ENCODE peak calls at places on chromosomes 13 and 19, in five cellular contexts. K is Kasumi-1; E is posterior cingulate gyrus; Q is left colon; C is activated CD4-positive, alpha-beta memory T cell treated with anti-CD3 and anti-CD28 coated beads for 36 hours. N is an unnamed sample.
A peak's percentile ranks its signal among the peaks of the same experiment; 100 is the strongest.

GRCh38 chr19:35731779-35732405 is 10.4 kb downstream of the IGFLR1 start:
- DNase-seq in Q (no peak), C (no peak), K (no peak), E (no peak), N (no peak)

GRCh38 chr19:14512420-14512961 is 5.7 kb downstream of the DNAJB1 start:
- DNase-seq in K (no peak), C (no peak), Q (no peak), E (no peak), N (no peak)

GRCh38 chr19:12952488-12953455 is 4.3 kb downstream of the GADD45GIP1 start:
- DNase-seq in C (no peak), E (peak; percentile 92), Q (no peak), K (no peak), N (no peak)

GRCh38 chr19:52896431-52897148 is 845 bp downstream of the ZNF320 start:
- DNase-seq in C (no peak), Q (peak; percentile 80), K (no peak), E (peak; percentile 70), N (no peak)

GRCh38 chr19:45825263-45825605 is 10.1 kb upstream of the RSPH6A start:
- DNase-seq in C (no peak), Q (no peak), K (no peak), E (no peak), N (no peak)

GRCh38 chr13:37225414-37226047 is 120.1 kb upstream of the CSNK1A1L start:
- DNase-seq in C (no peak), Q (no peak), K (no peak), E (no peak), N (no peak)

GRCh38 chr13:99687728-99688397 is 186.6 kb downstream of the TM9SF2 start:
- DNase-seq in K (no peak), E (no peak), C (no peak), Q (no peak), N (no peak)

GRCh38 chr13:113297370-113297871 is 382 bp downstream of the LAMP1 start:
- DNase-seq in E (peak; percentile 76), K (no peak), Q (peak; percentile 33), C (peak; percentile 72), N (no peak)

GRCh38 chr19:33186431-33186830 is 7.7 kb upstream of the LRP3 start:
- DNase-seq in E (no peak), C (no peak), K (peak; percentile 57), Q (no peak), N (peak; percentile 81)

GRCh38 chr19:34350161-34350561 is 14.8 kb upstream of the GPI start:
- DNase-seq in K (no peak), E (no peak), C (peak; percentile 87), Q (no peak), N (no peak)

GRCh38 chr13:79645569-79645968 is 164.6 kb downstream of the NDFIP2 start:
- DNase-seq in Q (no peak), C (no peak), K (no peak), E (no peak), N (no peak)

GRCh38 chr13:63112799-63113395 is 1697.2 kb upstream of the PCDH20 start:
- DNase-seq in K (no peak), E (no peak), C (no peak), Q (no peak), N (no peak)

GRCh38 chr13:110390572-110390971 is 83.5 kb downstream of the COL4A2 start:
- DNase-seq in K (no peak), C (no peak), E (no peak), Q (no peak), N (no peak)

GRCh38 chr19:30086916-30087315 is 144.9 kb downstream of the URI1 start:
- DNase-seq in K (no peak), C (no peak), Q (no peak), E (peak; percentile 44), N (no peak)

GRCh38 chr19:677601-678380 is 1.6 kb downstream of the FSTL3 start:
- DNase-seq in Q (no peak), K (no peak), C (no peak), E (no peak), N (no peak)

GRCh38 chr13:114019367-114019766 is 45.5 kb upstream of the C13orf46 start:
- DNase-seq in C (peak; percentile 57), K (no peak), Q (no peak), E (no peak), N (no peak)

GRCh38 chr13:107956889-107957288 is 258.4 kb downstream of the LIG4 start:
- DNase-seq in K (no peak), C (no peak), Q (no peak), E (no peak), N (no peak)

GRCh38 chr13:95115525-95115924 is 185.7 kb downstream of the ABCC4 start:
- DNase-seq in C (no peak), K (no peak), Q (peak; percentile 8), E (no peak), N (no peak)

GRCh38 chr19:6737873-6738725 is 719 bp upstream of the GPR108 start:
- DNase-seq in C (peak; percentile 91), K (peak; percentile 96), E (peak; percentile 85), Q (peak; percentile 96), N (peak; percentile 85)

GRCh38 chr19:54154603-54155345 is 4.7 kb downstream of the LENG1 start:
- DNase-seq in E (no peak), K (no peak), C (peak; percentile 65), Q (no peak), N (no peak)

GRCh38 chr13:113023217-113023597 is 54.2 kb downstream of the MCF2L start:
- DNase-seq in E (no peak), C (no peak), Q (no peak), K (no peak), N (no peak)

GRCh38 chr19:6967962-6968361 is 53.3 kb downstream of the MBD3L2B start:
- DNase-seq in Q (no peak), K (peak; percentile 12), C (no peak), E (no peak), N (no peak)

GRCh38 chr13:98216135-98216565 is 39.1 kb upstream of the RNF113B start:
- DNase-seq in C (no peak), Q (no peak), K (no peak), E (no peak), N (no peak)